ENCODE peak calls at places on chromosomes 13 and 19, in seven cellular contexts. One of them, this sample, is unnamed.

GRCh38 chr13:97256343-97256783 is 34.2 kb downstream of the MBNL2 start:
- DNase-seq in omental fat pad: no peak
- DNase-seq in thoracic aorta: no peak
- DNase-seq in WTC11: no peak
- DNase-seq in GM20000: no peak
- DNase-seq in AG04450: peak; percentile 74
- DNase-seq in nephron progenitor cell: no peak
- DNase-seq in this sample: peak; percentile 95

GRCh38 chr13:113422790-113423189 is 30.5 kb downstream of the ADPRHL1 start:
- DNase-seq in omental fat pad: no peak
- DNase-seq in thoracic aorta: no peak
- DNase-seq in WTC11: no peak
- DNase-seq in GM20000: no peak
- DNase-seq in AG04450: no peak
- DNase-seq in nephron progenitor cell: no peak
- DNase-seq in this sample: no peak

GRCh38 chr19:4501691-4502090 is 16.6 kb downstream of the PLIN4 start:
- DNase-seq in omental fat pad: no peak
- DNase-seq in thoracic aorta: no peak
- DNase-seq in WTC11: no peak
- DNase-seq in GM20000: no peak
- DNase-seq in AG04450: no peak
- DNase-seq in nephron progenitor cell: no peak
- DNase-seq in this sample: no peak

GRCh38 chr19:48203227-48203793 is 32.8 kb downstream of the ZSWIM9 start:
- DNase-seq in omental fat pad: no peak
- DNase-seq in thoracic aorta: no peak
- DNase-seq in WTC11: no peak
- DNase-seq in GM20000: no peak
- DNase-seq in AG04450: no peak
- DNase-seq in nephron progenitor cell: no peak
- DNase-seq in this sample: no peak

GRCh38 chr13:113803409-113804016 is 44.5 kb downstream of the TMEM255B start:
- DNase-seq in omental fat pad: no peak
- DNase-seq in thoracic aorta: no peak
- DNase-seq in WTC11: no peak
- DNase-seq in GM20000: no peak
- DNase-seq in AG04450: no peak
- DNase-seq in nephron progenitor cell: no peak
- DNase-seq in this sample: no peak

GRCh38 chr13:112105244-112105681 is 38.3 kb downstream of the SOX1 start:
- DNase-seq in omental fat pad: no peak
- DNase-seq in thoracic aorta: no peak
- DNase-seq in WTC11: no peak
- DNase-seq in GM20000: no peak
- DNase-seq in AG04450: no peak
- DNase-seq in nephron progenitor cell: peak; percentile 19
- DNase-seq in this sample: no peak

GRCh38 chr19:4929186-4929585 is 19.9 kb downstream of the UHRF1 start:
- DNase-seq in omental fat pad: no peak
- DNase-seq in thoracic aorta: no peak
- DNase-seq in WTC11: no peak
- DNase-seq in GM20000: no peak
- DNase-seq in AG04450: no peak
- DNase-seq in nephron progenitor cell: no peak
- DNase-seq in this sample: no peak

GRCh38 chr13:49164712-49165111 is 55.4 kb upstream of the MLNR start:
- DNase-seq in omental fat pad: no peak
- DNase-seq in thoracic aorta: no peak
- DNase-seq in WTC11: no peak
- DNase-seq in GM20000: no peak
- DNase-seq in AG04450: no peak
- DNase-seq in nephron progenitor cell: no peak
- DNase-seq in this sample: no peak

GRCh38 chr19:38490861-38491260 is 57.4 kb downstream of the RYR1 start:
- DNase-seq in omental fat pad: no peak
- DNase-seq in thoracic aorta: no peak
- DNase-seq in WTC11: no peak
- DNase-seq in GM20000: no peak
- DNase-seq in AG04450: no peak
- DNase-seq in nephron progenitor cell: no peak
- DNase-seq in this sample: no peak

GRCh38 chr13:109610517-109610916 is 175.9 kb downstream of the IRS2 start:
- DNase-seq in omental fat pad: no peak
- DNase-seq in thoracic aorta: no peak
- DNase-seq in WTC11: peak; percentile 56
- DNase-seq in GM20000: no peak
- DNase-seq in AG04450: no peak
- DNase-seq in nephron progenitor cell: peak; percentile 7
- DNase-seq in this sample: peak; percentile 22

GRCh38 chr13:98260357-98261164 is 83.5 kb upstream of the RNF113B start:
- DNase-seq in omental fat pad: no peak
- DNase-seq in thoracic aorta: no peak
- DNase-seq in WTC11: no peak
- DNase-seq in GM20000: no peak
- DNase-seq in AG04450: no peak
- DNase-seq in nephron progenitor cell: no peak
- DNase-seq in this sample: no peak

GRCh38 chr19:17424743-17425365 is 5.0 kb downstream of the MVB12A start:
- DNase-seq in omental fat pad: no peak
- DNase-seq in thoracic aorta: no peak
- DNase-seq in WTC11: peak; percentile 92
- DNase-seq in GM20000: peak; percentile 70
- DNase-seq in AG04450: no peak
- DNase-seq in nephron progenitor cell: peak; percentile 91
- DNase-seq in this sample: no peak

GRCh38 chr13:27962982-27963381 is 6.1 kb downstream of the CDX2 start:
- DNase-seq in omental fat pad: no peak
- DNase-seq in thoracic aorta: no peak
- DNase-seq in WTC11: no peak
- DNase-seq in GM20000: no peak
- DNase-seq in AG04450: no peak
- DNase-seq in nephron progenitor cell: peak; percentile 11
- DNase-seq in this sample: no peak
- TF ChIP-seq CTCF in omental fat pad: no peak
- TF ChIP-seq CTCF in thoracic aorta: no peak
- TF ChIP-seq CTCF in WTC11: no peak
- TF ChIP-seq CTCF in GM20000: no peak
- TF ChIP-seq CTCF in AG04450: no peak
- TF ChIP-seq CTCF in nephron progenitor cell: no peak
- TF ChIP-seq CTCF in this sample: no peak

DNA sequence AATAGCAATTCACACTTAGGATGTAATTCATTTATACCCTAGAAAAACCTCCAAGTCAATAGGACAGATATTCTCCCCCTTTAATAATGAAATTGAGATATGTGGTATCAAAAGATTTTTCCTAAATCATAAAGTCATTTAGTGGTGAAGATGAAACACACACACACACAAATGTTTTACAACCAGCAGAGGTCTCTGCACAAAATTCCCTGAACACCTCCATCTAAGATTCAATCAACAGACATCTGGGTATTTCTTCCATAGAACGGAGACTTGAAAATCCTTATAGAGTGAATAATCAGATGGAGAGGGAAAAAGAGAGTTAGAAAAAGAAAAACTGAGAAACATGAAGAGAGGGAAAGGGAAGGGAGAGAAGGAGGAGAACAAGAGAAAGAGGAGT is 52.8 kb downstream of the MYCBP2 start:
- DNase-seq in omental fat pad: no peak
- DNase-seq in thoracic aorta: no peak
- DNase-seq in WTC11: no peak
- DNase-seq in GM20000: no peak
- DNase-seq in AG04450: no peak
- DNase-seq in nephron progenitor cell: no peak
- DNase-seq in this sample: no peak
- TF ChIP-seq CTCF in omental fat pad: no peak
- TF ChIP-seq CTCF in thoracic aorta: no peak
- TF ChIP-seq CTCF in WTC11: no peak
- TF ChIP-seq CTCF in GM20000: no peak
- TF ChIP-seq CTCF in AG04450: no peak
- TF ChIP-seq CTCF in nephron progenitor cell: no peak
- TF ChIP-seq CTCF in this sample: no peak

DNA sequence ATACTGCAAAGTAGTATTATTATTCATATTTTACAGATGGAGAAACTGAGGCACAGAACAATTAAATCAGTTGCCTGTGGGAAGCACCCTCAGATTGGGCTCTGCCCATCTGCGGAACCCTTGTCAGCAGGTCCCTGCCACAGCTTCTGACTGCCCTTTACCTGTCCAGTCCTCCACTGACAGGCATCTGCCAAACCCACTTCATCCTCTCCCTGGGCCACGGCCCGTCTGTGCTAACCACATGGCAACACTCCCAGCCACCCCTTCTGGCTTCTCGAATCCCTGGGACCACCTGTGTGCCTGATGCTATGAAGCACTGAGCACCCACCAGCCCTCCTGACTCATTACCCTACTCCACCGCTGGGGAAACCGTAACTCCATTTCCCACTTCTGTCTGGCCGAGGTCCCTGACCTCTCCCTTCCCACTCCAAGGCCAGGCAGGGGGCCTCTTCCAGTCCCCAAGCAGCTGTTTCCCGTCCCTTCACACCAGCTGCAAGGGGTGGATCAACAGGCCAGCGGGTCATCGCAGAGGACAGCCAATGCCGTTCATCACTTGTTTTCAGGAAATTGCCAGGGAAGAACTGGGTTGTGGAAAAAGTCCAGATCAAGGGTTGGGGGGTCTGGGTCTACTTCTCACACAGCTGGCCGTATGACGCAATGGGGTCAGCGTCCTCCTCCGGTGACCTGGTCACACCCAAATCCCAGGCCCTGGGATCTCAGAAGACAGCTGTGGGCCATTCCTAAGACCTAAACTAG is 2.5 kb downstream of the KANK3 start:
- DNase-seq in omental fat pad: no peak
- DNase-seq in thoracic aorta: no peak
- DNase-seq in WTC11: peak; percentile 39
- DNase-seq in GM20000: peak; percentile 26
- DNase-seq in AG04450: no peak
- DNase-seq in nephron progenitor cell: peak; percentile 48
- DNase-seq in this sample: no peak
- TF ChIP-seq CTCF in omental fat pad: no peak
- TF ChIP-seq CTCF in thoracic aorta: peak; percentile 19
- TF ChIP-seq CTCF in WTC11: no peak
- TF ChIP-seq CTCF in GM20000: no peak
- TF ChIP-seq CTCF in AG04450: peak; percentile 35
- TF ChIP-seq CTCF in nephron progenitor cell: peak; percentile 15
- TF ChIP-seq CTCF in this sample: no peak

GRCh38 chr13:44004881-44005280 is 125.2 kb downstream of the LACC1 start:
- DNase-seq in omental fat pad: no peak
- DNase-seq in thoracic aorta: no peak
- DNase-seq in WTC11: no peak
- DNase-seq in GM20000: no peak
- DNase-seq in AG04450: peak; percentile 23
- DNase-seq in nephron progenitor cell: no peak
- DNase-seq in this sample: peak; percentile 80
- TF ChIP-seq CTCF in omental fat pad: no peak
- TF ChIP-seq CTCF in thoracic aorta: no peak
- TF ChIP-seq CTCF in WTC11: no peak
- TF ChIP-seq CTCF in GM20000: no peak
- TF ChIP-seq CTCF in AG04450: no peak
- TF ChIP-seq CTCF in nephron progenitor cell: no peak
- TF ChIP-seq CTCF in this sample: no peak

GRCh38 chr19:2659856-2660432 is 42.5 kb downstream of the GNG7 start:
- DNase-seq in omental fat pad: no peak
- DNase-seq in thoracic aorta: no peak
- DNase-seq in WTC11: no peak
- DNase-seq in GM20000: no peak
- DNase-seq in AG04450: no peak
- DNase-seq in nephron progenitor cell: no peak
- DNase-seq in this sample: no peak

GRCh38 chr19:2663920-2664571 is 38.4 kb downstream of the GNG7 start:
- DNase-seq in omental fat pad: no peak
- DNase-seq in thoracic aorta: no peak
- DNase-seq in WTC11: no peak
- DNase-seq in GM20000: peak; percentile 75
- DNase-seq in AG04450: no peak
- DNase-seq in nephron progenitor cell: no peak
- DNase-seq in this sample: no peak

GRCh38 chr19:2666344-2666994 is 36.0 kb downstream of the GNG7 start:
- DNase-seq in omental fat pad: no peak
- DNase-seq in thoracic aorta: no peak
- DNase-seq in WTC11: no peak
- DNase-seq in GM20000: no peak
- DNase-seq in AG04450: no peak
- DNase-seq in nephron progenitor cell: no peak
- DNase-seq in this sample: no peak

GRCh38 chr19:2665103-2665502 is 37.4 kb downstream of the GNG7 start:
- DNase-seq in omental fat pad: no peak
- DNase-seq in thoracic aorta: no peak
- DNase-seq in WTC11: no peak
- DNase-seq in GM20000: no peak
- DNase-seq in AG04450: no peak
- DNase-seq in nephron progenitor cell: no peak
- DNase-seq in this sample: no peak

DNA sequence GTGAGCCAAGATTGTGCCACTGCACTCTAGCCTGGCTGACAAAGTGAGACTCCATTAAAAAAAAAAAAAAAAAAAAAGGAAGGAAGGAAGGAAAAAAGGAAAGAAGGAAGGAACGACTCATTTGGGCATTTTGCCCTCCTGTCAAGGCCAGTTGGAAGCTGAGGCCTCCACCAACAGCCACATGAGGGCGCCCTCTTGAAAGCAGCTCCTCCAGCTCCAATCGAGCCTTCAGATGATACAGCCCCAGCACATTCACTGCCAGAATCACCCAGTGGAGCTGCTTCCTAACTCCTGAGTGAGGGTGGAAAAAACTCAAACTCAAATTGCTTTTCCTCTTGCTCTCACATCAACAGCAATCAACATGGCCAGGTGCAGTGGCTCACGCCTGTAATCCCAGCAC is 40.9 kb downstream of the GNG7 start:
- DNase-seq in omental fat pad: no peak
- DNase-seq in thoracic aorta: no peak
- DNase-seq in WTC11: peak; percentile 46
- DNase-seq in GM20000: no peak
- DNase-seq in AG04450: no peak
- DNase-seq in nephron progenitor cell: no peak
- DNase-seq in this sample: no peak
- TF ChIP-seq CTCF in omental fat pad: no peak
- TF ChIP-seq CTCF in thoracic aorta: no peak
- TF ChIP-seq CTCF in WTC11: no peak
- TF ChIP-seq CTCF in GM20000: no peak
- TF ChIP-seq CTCF in AG04450: no peak
- TF ChIP-seq CTCF in nephron progenitor cell: no peak
- TF ChIP-seq CTCF in this sample: peak; percentile 3

DNA sequence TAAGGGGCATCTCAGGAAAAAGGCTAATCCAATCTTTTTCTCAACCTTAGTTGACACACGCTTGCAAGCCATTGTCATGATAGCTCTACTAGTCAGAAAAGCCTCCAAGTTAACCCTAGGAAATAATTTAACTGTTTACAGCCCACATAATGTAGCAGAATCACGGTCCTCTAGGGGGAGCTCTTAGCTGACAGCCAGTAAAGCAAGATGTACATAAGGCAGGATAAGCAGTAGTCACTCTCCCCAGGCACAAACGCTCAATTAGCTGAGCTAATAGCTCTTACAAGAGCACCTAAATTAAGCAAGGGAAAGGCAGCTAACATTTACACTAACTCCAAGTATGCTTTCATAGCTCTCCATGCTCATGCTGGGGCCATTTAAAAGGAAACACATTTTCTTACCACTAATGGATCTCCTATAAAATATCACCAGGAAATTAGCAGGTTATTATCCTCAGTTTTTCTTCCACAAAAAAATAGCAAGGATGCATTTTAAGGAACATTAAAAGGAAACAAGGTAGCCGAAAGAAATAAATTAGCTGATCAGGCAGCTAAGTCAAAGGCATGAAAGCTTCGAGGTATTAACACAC is 33.7 kb upstream of the ZSCAN5A start:
- DNase-seq in omental fat pad: no peak
- DNase-seq in thoracic aorta: no peak
- DNase-seq in WTC11: peak; percentile 34
- DNase-seq in GM20000: no peak
- DNase-seq in AG04450: no peak
- DNase-seq in nephron progenitor cell: no peak
- DNase-seq in this sample: peak; percentile 11
- TF ChIP-seq CTCF in omental fat pad: no peak
- TF ChIP-seq CTCF in thoracic aorta: no peak
- TF ChIP-seq CTCF in WTC11: peak; percentile 56
- TF ChIP-seq CTCF in GM20000: peak; percentile 37
- TF ChIP-seq CTCF in AG04450: peak; percentile 27
- TF ChIP-seq CTCF in nephron progenitor cell: no peak
- TF ChIP-seq CTCF in this sample: no peak

This sample was measured in bronchial epithelial cell.